ENCODE peak calls at places on chromosomes 4 and X, in nine cellular contexts. U is astrocyte of the cerebellum, O is tibial artery, W is heart right ventricle, H is coronary artery, B is LNCaP clone FGC, Z is AG10803, L is ovary, E is AG09309. T is an unnamed sample.

GRCh38 chr4:2220016-2220620 is 21.8 kb downstream of the HAUS3 start:
- DNase-seq in U (peak; percentile 53), O (peak; percentile 80), W (peak; percentile 55), H (no peak), B (no peak), Z (peak; percentile 59), L (peak; percentile 72), E (peak; percentile 33), T (no peak)

GRCh38 chr4:154389142-154389541 is 102.5 kb downstream of the DCHS2 start:
- DNase-seq in U (no peak), O (no peak), W (no peak), H (no peak), B (no peak), Z (no peak), L (no peak), E (no peak), T (no peak)

GRCh38 chr4:174383783-174384182 is 100.1 kb downstream of the CEP44 start:
- DNase-seq in U (no peak), O (no peak), W (no peak), H (no peak), B (no peak), Z (no peak), L (no peak), E (no peak), T (no peak)

GRCh38 chrX:12210921-12211320 is 72.6 kb downstream of the FRMPD4 start:
- DNase-seq in U (no peak), O (no peak), W (no peak), H (no peak), B (no peak), Z (peak; percentile 60), L (no peak), E (peak; percentile 7), T (no peak)

GRCh38 chr4:26235500-26235899 is 85.3 kb upstream of the RBPJ start:
- DNase-seq in U (no peak), O (peak; percentile 82), W (peak; percentile 48), H (no peak), B (no peak), Z (peak; percentile 77), L (no peak), E (peak; percentile 43), T (no peak)

GRCh38 chr4:100954048-100954447 is 393.3 kb downstream of the PPP3CA start:
- DNase-seq in U (no peak), O (no peak), W (no peak), H (no peak), B (no peak), Z (no peak), L (no peak), E (no peak), T (no peak)

GRCh38 chr4:172650758-172651495 is 517.7 kb upstream of the GALNT7 start:
- DNase-seq in U (no peak), O (no peak), W (no peak), H (no peak), B (no peak), Z (no peak), L (no peak), E (no peak), T (no peak)

GRCh38 chr4:1408418-1408817 is 2.2 kb upstream of the NKX1-1 start:
- DNase-seq in U (no peak), O (no peak), W (no peak), H (peak; percentile 50), B (no peak), Z (no peak), L (no peak), E (no peak), T (no peak)

GRCh38 chr4:156197216-156197615 is 243.6 kb upstream of the CTSO start:
- DNase-seq in U (no peak), O (no peak), W (no peak), H (no peak), B (no peak), Z (no peak), L (no peak), E (no peak), T (no peak)

GRCh38 chr4:151659631-151660030 is 101.2 kb downstream of the GATB start:
- DNase-seq in U (peak; percentile 31), O (no peak), W (no peak), H (no peak), B (no peak), Z (peak; percentile 36), L (no peak), E (no peak), T (no peak)

GRCh38 chr4:81472249-81473085 is 760 bp upstream of the RASGEF1B start:
- DNase-seq in U (no peak), O (peak; percentile 73), W (no peak), H (peak; percentile 79), B (no peak), Z (peak; percentile 12), L (no peak), E (no peak), T (no peak)

GRCh38 chr4:13665711-13666660 is 38.5 kb upstream of the BOD1L1 start:
- DNase-seq in U (no peak), O (no peak), W (no peak), H (no peak), B (no peak), Z (no peak), L (no peak), E (no peak), T (no peak)

GRCh38 chrX:38220024-38220935 is at the start of gene SRPX:
- DNase-seq in U (no peak), O (peak; percentile 73), W (peak; percentile 19), H (no peak), B (no peak), Z (peak; percentile 68), L (peak; percentile 21), E (no peak), T (no peak)

GRCh38 chr4:108060164-108060563 is 70.5 kb downstream of the HADH start:
- DNase-seq in U (peak; percentile 49), O (no peak), W (no peak), H (no peak), B (no peak), Z (peak; percentile 47), L (no peak), E (peak; percentile 16), T (no peak)

GRCh38 chrX:133937022-133937421 is 48.4 kb downstream of the GPC3 start:
- DNase-seq in U (no peak), O (no peak), W (no peak), H (no peak), B (no peak), Z (no peak), L (no peak), E (no peak), T (no peak)

GRCh38 chr4:5365071-5366008 is 314.1 kb downstream of the STK32B start:
- DNase-seq in U (no peak), O (no peak), W (no peak), H (peak; percentile 52), B (no peak), Z (peak; percentile 98), L (no peak), E (peak; percentile 95), T (peak; percentile 96)

GRCh38 chrX:74784629-74785028 is 140.6 kb downstream of the NEXMIF start:
- DNase-seq in U (no peak), O (no peak), W (no peak), H (no peak), B (no peak), Z (no peak), L (no peak), E (no peak), T (no peak)

GRCh38 chrX:44945736-44946135 is 72.7 kb downstream of the KDM6A start:
- DNase-seq in U (no peak), O (no peak), W (no peak), H (no peak), B (no peak), Z (no peak), L (no peak), E (no peak), T (no peak)

GRCh38 chr4:44351069-44351468 is 97.5 kb downstream of the KCTD8 start:
- DNase-seq in U (no peak), O (no peak), W (no peak), H (no peak), B (no peak), Z (no peak), L (no peak), E (no peak), T (no peak)

GRCh38 chr4:164482092-164482404 is 271.9 kb upstream of the SMIM31 start:
- DNase-seq in U (no peak), O (no peak), W (no peak), H (no peak), B (no peak), Z (no peak), L (no peak), E (no peak), T (no peak)

GRCh38 chrX:1222511-1223252 is 10.2 kb upstream of the CRLF2 start:
- DNase-seq in U (no peak), O (no peak), W (no peak), H (no peak), B (no peak), Z (peak; percentile 29), L (no peak), E (no peak), T (no peak)
- H3K4me3 ChIP-seq in U (no peak overlapping the region), O (no peak overlapping the region), W (no peak overlapping the region), H (no peak overlapping the region), B (no peak overlapping the region), Z (no peak overlapping the region), L (no peak overlapping the region), E (no peak overlapping the region), T (no peak overlapping the region)

GRCh38 chrX:105662248-105662647 is 160.1 kb upstream of the NRK start:
- DNase-seq in U (no peak), O (no peak), W (no peak), H (no peak), B (no peak), Z (no peak), L (no peak), E (no peak), T (no peak)
- TF ChIP-seq CTCF in U (no peak), O (no peak), W (no peak), H (no peak), B (no peak), Z (no peak), L (no peak), E (no peak), T (no peak)

DNA sequence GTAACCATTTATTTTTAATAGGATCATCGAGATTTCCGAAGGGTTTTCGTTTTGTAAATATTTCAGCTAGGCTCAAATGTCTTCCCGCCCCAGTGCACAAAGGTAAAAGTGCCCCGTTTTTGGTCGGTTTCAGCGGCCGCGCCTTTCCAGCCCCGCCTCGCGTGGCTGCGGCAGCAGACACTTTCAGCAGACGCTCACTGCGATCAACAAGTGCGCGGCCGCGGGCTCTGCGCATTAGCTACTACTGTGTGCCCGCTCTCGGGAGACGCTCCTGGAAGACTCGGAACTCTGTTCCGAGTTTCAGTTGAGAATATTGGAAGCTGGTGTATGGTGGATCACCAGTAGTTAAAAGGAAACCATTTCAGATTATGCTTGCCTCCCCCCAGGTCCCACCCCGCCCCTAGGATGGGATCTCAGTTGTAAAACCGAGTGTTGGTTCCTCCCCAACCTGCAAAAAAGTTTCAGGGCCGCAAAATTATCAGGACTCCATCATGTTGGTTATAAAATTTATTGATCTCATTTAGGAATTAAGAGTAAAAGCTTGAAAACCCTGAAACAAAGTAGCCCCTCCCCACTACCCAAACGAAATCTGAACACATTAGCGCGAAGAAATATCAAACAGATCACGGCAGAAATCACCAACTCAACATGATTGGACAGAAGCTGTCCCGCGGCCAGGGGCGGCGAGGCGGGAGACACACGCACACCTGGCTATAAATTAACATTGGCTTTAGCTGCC is 2.2 kb downstream of the SOX3 start:
- DNase-seq in U (no peak), O (no peak), W (no peak), H (no peak), B (no peak), Z (no peak), L (no peak), E (no peak), T (no peak)
- H3K4me3 ChIP-seq in U (peak overlapping the region; percentile 15), O (peak overlapping the region; percentile 49), W (no peak overlapping the region), H (peak overlapping the region; percentile 69), B (no peak overlapping the region), Z (no peak overlapping the region), L (no peak overlapping the region), E (no peak overlapping the region), T (no peak overlapping the region)

GRCh38 chr4:3324093-3324815 is 31.4 kb downstream of the RGS12 start:
- DNase-seq in U (no peak), O (peak; percentile 34), W (no peak), H (peak; percentile 54), B (no peak), Z (no peak), L (no peak), E (no peak), T (no peak)
- TF ChIP-seq CTCF in U (no peak), O (no peak), W (no peak), H (no peak), B (no peak), Z (no peak), L (no peak), E (no peak), T (no peak)

T was measured in BJ.